ENCODE peak calls at places on chromosomes 16 and 17, in seven cellular contexts. B is pancreas; F is coronary artery; E is neural crest cell; A is GM12878; Y is thoracic aorta; D is activated CD8-positive, alpha-beta T cell treated with anti-CD3 and anti-CD28 coated beads for 36 hours. H is an unnamed sample.

GRCh38 chr17:67922503-67922902 is 73.8 kb downstream of the C17orf58 start:
- DNase-seq in B (no peak), F (no peak), E (no peak), A (no peak), Y (no peak), D (no peak), H (no peak)

GRCh38 chr17:81130385-81131288 is 34.7 kb upstream of the PVALEF start:
- DNase-seq in B (no peak), F (no peak), E (peak; percentile 55), A (no peak), Y (no peak), D (no peak), H (no peak)

GRCh38 chr16:47983999-47984580 is 171.7 kb downstream of the ABCC12 start:
- DNase-seq in B (no peak), F (no peak), E (no peak), A (no peak), Y (no peak), D (no peak), H (peak; percentile 53)

GRCh38 chr16:77183137-77183536 is 7.9 kb upstream of the MON1B start:
- DNase-seq in B (no peak), F (no peak), E (no peak), A (no peak), Y (no peak), D (no peak), H (no peak)

GRCh38 chr16:88686439-88687253 is at the start of gene SNAI3:
- DNase-seq in B (peak; percentile 92), F (no peak), E (peak; percentile 69), A (no peak), Y (no peak), D (peak; percentile 87), H (no peak)

GRCh38 chr17:82524540-82524939 is 5.0 kb downstream of the FOXK2 start:
- DNase-seq in B (peak; percentile 52), F (no peak), E (no peak), A (no peak), Y (no peak), D (no peak), H (no peak)

GRCh38 chr16:50093607-50094570 is 28.1 kb downstream of the HEATR3 start:
- DNase-seq in B (no peak), F (no peak), E (no peak), A (no peak), Y (peak; percentile 15), D (no peak), H (no peak)

GRCh38 chr17:82356845-82357355 is 2.1 kb upstream of the TEX19 start:
- DNase-seq in B (peak; percentile 60), F (no peak), E (no peak), A (no peak), Y (no peak), D (no peak), H (no peak)

GRCh38 chr17:75774471-75774987 is 9.5 kb upstream of the GALK1 start:
- DNase-seq in B (peak; percentile 36), F (no peak), E (no peak), A (no peak), Y (no peak), D (peak; percentile 43), H (no peak)

GRCh38 chr17:57330587-57330986 is 74.3 kb downstream of the MSI2 start:
- DNase-seq in B (no peak), F (no peak), E (no peak), A (no peak), Y (no peak), D (no peak), H (no peak)

GRCh38 chr16:17359778-17360177 is 111.0 kb downstream of the XYLT1 start:
- DNase-seq in B (no peak), F (no peak), E (no peak), A (no peak), Y (no peak), D (peak; percentile 86), H (no peak)

DNA sequence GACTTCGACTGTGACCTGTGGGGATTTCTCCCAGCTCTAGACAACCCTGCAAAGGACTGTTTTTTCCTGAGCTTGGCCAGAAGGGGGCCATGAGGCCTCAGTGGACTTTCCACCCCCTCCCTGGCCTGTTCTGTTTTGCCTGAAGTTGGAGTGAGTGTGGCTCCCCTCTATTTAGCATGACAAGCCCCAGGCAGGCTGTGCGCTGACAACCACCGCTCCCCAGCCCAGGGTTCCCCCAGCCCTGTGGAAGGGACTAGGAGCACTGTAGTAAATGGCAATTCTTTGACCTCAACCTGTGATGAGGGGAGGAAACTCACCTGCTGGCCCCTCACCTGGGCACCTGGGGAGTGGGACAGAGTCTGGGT is 19.3 kb downstream of the NGFR start:
- DNase-seq in B (no peak), F (peak; percentile 63), E (no peak), A (no peak), Y (no peak), D (no peak), H (no peak)
- TF ChIP-seq CTCF in B (no peak), F (no peak), E (peak; percentile 28), A (peak; percentile 10), Y (no peak), D (no peak), H (peak; percentile 41)

GRCh38 chr17:48023408-48024148 is 14.0 kb downstream of the COPZ2 start:
- DNase-seq in B (peak; percentile 95), F (peak; percentile 90), E (peak; percentile 79), A (no peak), Y (peak; percentile 71), D (peak; percentile 73), H (peak; percentile 93)
- TF ChIP-seq CTCF in B (peak; percentile 28), F (peak; percentile 20), E (peak; percentile 26), A (no peak), Y (peak; percentile 59), D (peak; percentile 28), H (peak; percentile 40)

GRCh38 chr17:80028030-80028429 is 7.6 kb downstream of the TBC1D16 start:
- DNase-seq in B (no peak), F (no peak), E (no peak), A (no peak), Y (no peak), D (no peak), H (no peak)

GRCh38 chr17:80032614-80033171 is 3.0 kb downstream of the TBC1D16 start:
- DNase-seq in B (no peak), F (no peak), E (no peak), A (no peak), Y (no peak), D (no peak), H (no peak)

GRCh38 chr17:80029235-80029974 is 6.3 kb downstream of the TBC1D16 start:
- DNase-seq in B (peak; percentile 92), F (peak; percentile 90), E (no peak), A (no peak), Y (peak; percentile 71), D (no peak), H (no peak)

GRCh38 chr17:80031691-80032480 is 3.8 kb downstream of the TBC1D16 start:
- DNase-seq in B (no peak), F (no peak), E (no peak), A (no peak), Y (no peak), D (no peak), H (no peak)

GRCh38 chr17:80030730-80031410 is 4.8 kb downstream of the TBC1D16 start:
- DNase-seq in B (peak; percentile 95), F (no peak), E (no peak), A (no peak), Y (no peak), D (no peak), H (no peak)
- TF ChIP-seq CTCF in B (no peak), F (no peak), E (no peak), A (no peak), Y (no peak), D (no peak), H (no peak)

DNA sequence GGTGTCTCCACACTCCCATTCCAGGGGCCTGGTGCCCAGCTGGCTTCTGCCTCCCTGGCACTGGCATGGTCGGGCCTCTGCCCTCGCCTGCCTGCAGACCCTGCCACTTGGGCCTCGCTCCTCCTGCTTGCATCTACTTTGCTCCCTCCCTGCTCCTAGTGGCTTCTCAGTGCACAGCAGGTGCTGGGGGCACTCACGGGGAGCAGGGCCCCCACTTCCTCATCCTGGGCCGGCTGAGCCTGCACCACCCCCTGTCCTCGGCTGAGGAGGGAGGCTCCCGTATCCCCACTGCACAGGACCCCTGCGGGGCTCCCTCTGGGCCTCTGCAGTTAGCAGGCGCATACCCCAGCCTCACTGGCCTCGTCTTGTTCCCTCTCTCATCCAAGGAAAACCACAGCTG is 35.2 kb downstream of the CIBAR2 start:
- DNase-seq in B (no peak), F (no peak), E (no peak), A (no peak), Y (no peak), D (no peak), H (no peak)
- TF ChIP-seq CTCF in B (no peak), F (no peak), E (no peak), A (no peak), Y (no peak), D (no peak), H (no peak)

GRCh38 chr17:7220593-7221280 is 999 bp downstream of the ACADVL start:
- DNase-seq in B (peak; percentile 81), F (no peak), E (no peak), A (no peak), Y (no peak), D (peak; percentile 81), H (no peak)
- TF ChIP-seq CTCF in B (no peak), F (no peak), E (peak; percentile 56), A (peak; percentile 59), Y (peak; percentile 21), D (peak; percentile 49), H (peak; percentile 59)

H was measured in osteocyte.